ENCODE peak calls at places on chromosomes 16 and 17, in six cellular contexts. I is HCT116, W is stomach, F is fibroblast of lung, Q is heart right ventricle, V is suprapubic skin. M is an unnamed sample. For H3K27me3, the result is how much of the 10 kb centered on the place peaks cover.

GRCh38 chr17:81685108-81685507 is 1.3 kb downstream of the HGS start:
- DNase-seq in I (no peak), W (no peak), F (peak), Q (no peak), V (no peak), M (no peak)

GRCh38 chr16:85949787-85950186 is 50.8 kb downstream of the IRF8 start:
- DNase-seq in I (no peak), W (no peak), F (no peak), Q (no peak), V (no peak), M (no peak)

GRCh38 chr17:77722366-77722765 is 236.1 kb upstream of the TNRC6C start:
- DNase-seq in I (no peak), W (no peak), F (no peak), Q (no peak), V (no peak), M (no peak)

GRCh38 chr17:561118-561517 is 153.5 kb downstream of the VPS53 start:
- DNase-seq in I (no peak), W (no peak), F (peak), Q (no peak), V (no peak), M (no peak)

GRCh38 chr17:5418858-5419355 is 555 bp downstream of the NUP88 start:
- DNase-seq in I (no peak), W (peak), F (peak), Q (peak), V (no peak), M (peak)

GRCh38 chr17:61815863-61816523 is 47.3 kb downstream of the BRIP1 start:
- DNase-seq in I (no peak), W (no peak), F (no peak), Q (no peak), V (no peak), M (no peak)

GRCh38 chr16:85746431-85747227 is 4.3 kb downstream of the C16orf74 start:
- DNase-seq in I (peak), W (no peak), F (peak), Q (no peak), V (no peak), M (no peak)

GRCh38 chr17:36641877-36642845 is 40.8 kb downstream of the MRM1 start:
- DNase-seq in I (no peak), W (no peak), F (no peak), Q (no peak), V (no peak), M (peak)

GRCh38 chr17:62824290-62825135 is 16.4 kb upstream of the MARCHF10 start:
- DNase-seq in I (peak), W (no peak), F (peak), Q (no peak), V (no peak), M (no peak)

GRCh38 chr17:58351710-58352017 is 337 bp downstream of the SUPT4H1 start:
- DNase-seq in I (no peak), W (no peak), F (no peak), Q (no peak), V (no peak), M (no peak)

GRCh38 chr16:19882186-19882585 is 2.5 kb downstream of the GPRC5B start:
- DNase-seq in I (no peak), W (no peak), F (peak), Q (no peak), V (no peak), M (no peak)
- H3K27ac ChIP-seq in I (no peak), W (peak), F (no peak), Q (peak), V (no peak), M (no peak)

GRCh38 chr16:2472885-2473284 is 1.8 kb downstream of the NTN3 start:
- DNase-seq in I (no peak), W (no peak), F (no peak), Q (no peak), V (no peak), M (no peak)

GRCh38 chr16:2473425-2473926 is 1.5 kb upstream of the TBC1D24 start:
- DNase-seq in I (no peak), W (no peak), F (no peak), Q (no peak), V (no peak), M (no peak)

GRCh38 chr16:2471016-2471652 is at the start of gene NTN3:
- DNase-seq in I (no peak), W (no peak), F (no peak), Q (no peak), V (no peak), M (no peak)

GRCh38 chr16:2471653-2472487 is 773 bp downstream of the NTN3 start:
- DNase-seq in I (no peak), W (no peak), F (no peak), Q (no peak), V (no peak), M (no peak)

GRCh38 chr16:2472488-2472864 is 1.4 kb downstream of the NTN3 start:
- DNase-seq in I (no peak), W (no peak), F (no peak), Q (no peak), V (no peak), M (no peak)
- H3K27me3 ChIP-seq in I (under half), W (half or more), F (under half), Q (under half), V (under half), M (under half)

DNA sequence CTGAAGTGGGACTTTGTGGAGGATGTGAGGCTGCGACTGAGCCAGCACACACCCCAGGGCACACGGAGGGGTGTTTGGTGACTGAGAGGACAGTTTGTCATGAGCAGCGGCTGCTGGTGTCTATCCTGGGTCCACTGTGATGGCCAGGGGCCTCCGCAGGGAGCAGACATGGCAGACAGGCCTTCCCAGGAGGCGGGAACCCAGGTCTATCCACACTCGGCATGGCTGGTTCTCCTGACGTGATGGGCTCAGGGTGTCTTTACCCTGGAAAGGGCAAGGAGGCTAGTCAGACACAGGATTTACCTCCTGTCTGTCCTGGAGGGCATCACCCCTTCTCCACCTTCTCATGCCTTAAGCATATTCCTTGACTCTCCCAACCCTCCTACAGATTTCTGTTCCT is 671 bp upstream of the CD300C start:
- DNase-seq in I (no peak), W (no peak), F (no peak), Q (no peak), V (no peak), M (no peak)
- H3K27ac ChIP-seq in I (no peak), W (no peak), F (no peak), Q (peak), V (no peak), M (no peak)

DNA sequence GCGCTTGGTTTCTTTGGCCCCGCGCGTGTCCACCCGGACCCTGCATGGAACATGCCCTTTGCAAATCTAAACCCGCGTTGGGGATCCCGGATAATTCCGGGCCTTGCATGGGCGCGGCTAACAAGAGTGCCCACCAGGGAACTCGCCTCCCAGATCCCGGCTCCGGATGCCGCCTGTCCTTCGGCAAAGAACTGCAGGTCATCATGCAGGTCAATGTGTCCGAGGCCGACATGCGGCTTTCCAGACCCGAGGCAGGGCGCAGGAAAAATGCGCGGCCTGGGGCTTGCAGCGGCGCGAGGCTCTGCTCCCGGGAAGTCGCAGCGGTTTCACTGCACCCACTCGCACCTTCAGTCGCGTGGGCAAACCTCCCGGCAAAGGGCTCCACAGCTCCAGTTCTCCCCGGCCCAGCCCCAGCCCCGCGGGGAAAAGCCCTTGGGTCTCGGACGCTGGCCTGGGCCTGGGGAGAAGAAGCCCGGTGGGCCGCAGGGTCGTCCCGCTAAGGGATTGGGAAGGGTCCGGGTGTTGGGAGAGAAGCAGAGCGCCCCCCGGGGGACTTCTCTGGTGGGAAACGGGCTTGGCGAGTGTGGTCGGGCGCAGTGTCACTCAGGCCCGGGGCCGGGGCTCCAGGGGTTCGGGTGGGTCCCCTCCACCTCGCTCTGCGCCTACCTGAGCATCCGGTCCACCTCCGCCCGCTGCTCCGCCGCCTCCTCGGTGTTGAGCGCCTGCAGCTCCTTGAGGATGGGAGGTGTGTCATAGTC is 805 bp downstream of the HNF1B start:
- DNase-seq in I (no peak), W (peak), F (no peak), Q (no peak), V (no peak), M (peak)
- H3K27me3 ChIP-seq in I (under half), W (half or more), F (half or more), Q (half or more), V (half or more), M (under half)

GRCh38 chr17:10062757-10063385 is 135.5 kb downstream of the GAS7 start:
- DNase-seq in I (no peak), W (no peak), F (no peak), Q (no peak), V (no peak), M (no peak)
- H3K27ac ChIP-seq in I (no peak), W (no peak), F (no peak), Q (peak), V (peak), M (no peak)

GRCh38 chr16:8528471-8528870 is 61.8 kb downstream of the TMEM114 start:
- DNase-seq in I (no peak), W (no peak), F (no peak), Q (no peak), V (no peak), M (no peak)

GRCh38 chr16:8533509-8533908 is 56.8 kb downstream of the TMEM114 start:
- DNase-seq in I (no peak), W (no peak), F (no peak), Q (no peak), V (no peak), M (no peak)

GRCh38 chr16:8530756-8531155 is 59.6 kb downstream of the TMEM114 start:
- DNase-seq in I (no peak), W (no peak), F (no peak), Q (no peak), V (no peak), M (no peak)
- H3K27me3 ChIP-seq in I (under half), W (under half), F (under half), Q (under half), V (under half), M (under half)

GRCh38 chr17:74770498-74771318 is 5.4 kb downstream of the NAT9 start:
- DNase-seq in I (peak), W (peak), F (no peak), Q (peak), V (no peak), M (peak)
- H3K27ac ChIP-seq in I (peak), W (peak), F (no peak), Q (no peak), V (no peak), M (no peak)

GRCh38 chr16:58492735-58493134 is 7.2 kb upstream of the NDRG4 start:
- DNase-seq in I (no peak), W (no peak), F (no peak), Q (no peak), V (no peak), M (no peak)
- H3K27me3 ChIP-seq in I (under half), W (under half), F (under half), Q (under half), V (under half), M (under half)

GRCh38 chr16:14304891-14305459 is 233.9 kb downstream of the MRTFB start:
- DNase-seq in I (no peak), W (no peak), F (no peak), Q (no peak), V (no peak), M (no peak)
- H3K27ac ChIP-seq in I (no peak), W (no peak), F (no peak), Q (peak), V (no peak), M (no peak)